ENCODE peak calls at places on chromosomes 2 and 18, in ten cellular contexts. Z, I, M, K, U, G, Y, O, J and R are unnamed samples.

GRCh38 chr2:151727593-151728552 is 6.4 kb downstream of the NEB start:
- DNase-seq in M (no peak), O (peak), I (no peak), G (no peak), Y (no peak), J (peak), K (no peak), Z (no peak), U (no peak), R (no peak)

GRCh38 chr18:79755496-79756142 is 42.1 kb upstream of the KCNG2 start:
- DNase-seq in U (no peak), Y (no peak), O (no peak), K (no peak), Z (no peak), G (no peak), M (no peak), J (no peak), I (no peak), R (no peak)

GRCh38 chr2:86492057-86492456 is 50.9 kb downstream of the KDM3A start:
- DNase-seq in U (no peak), K (no peak), G (no peak), I (no peak), Y (no peak), O (no peak), J (no peak), M (no peak), Z (no peak), R (peak)

GRCh38 chr2:159366538-159366937 is 80.0 kb upstream of the WDSUB1 start:
- DNase-seq in I (no peak), Z (no peak), K (no peak), Y (no peak), O (no peak), M (no peak), G (no peak), U (no peak), J (no peak), R (no peak)

GRCh38 chr18:58314284-58314683 is 270.3 kb downstream of the NEDD4L start:
- DNase-seq in U (peak), O (no peak), M (no peak), G (peak), I (peak), Z (peak), Y (peak), K (no peak), J (peak), R (peak)

GRCh38 chr2:104866883-104867350 is 13.0 kb downstream of the POU3F3 start:
- DNase-seq in Y (no peak), K (peak), O (no peak), J (no peak), M (peak), Z (no peak), U (no peak), I (no peak), G (no peak), R (no peak)

GRCh38 chr2:231563378-231563961 is 29.2 kb upstream of the TEX44 start:
- DNase-seq in M (peak), G (peak), K (peak), Z (peak), Y (peak), O (peak), I (peak), J (peak), U (peak), R (peak)

GRCh38 chr2:38149533-38149932 is 73.6 kb upstream of the CYP1B1 start:
- DNase-seq in M (no peak), Y (no peak), I (no peak), K (no peak), J (no peak), O (no peak), G (peak), U (no peak), Z (no peak), R (no peak)

GRCh38 chr2:100909571-100909970 is 89.6 kb downstream of the NPAS2 start:
- DNase-seq in J (no peak), Z (no peak), O (no peak), M (no peak), K (peak), Y (no peak), G (no peak), I (no peak), U (no peak), R (no peak)

GRCh38 chr2:228556707-228557106 is 375.2 kb upstream of the SPHKAP start:
- DNase-seq in O (no peak), J (no peak), K (no peak), G (no peak), I (peak), U (peak), M (no peak), Z (no peak), Y (no peak), R (peak)

GRCh38 chr18:46481048-46481846 is 175.8 kb downstream of the LOXHD1 start:
- DNase-seq in J (peak), Y (no peak), I (peak), M (peak), G (peak), O (peak), U (peak), Z (peak), K (peak), R (peak)

GRCh38 chr2:11539317-11540147 is 5.7 kb downstream of the GREB1 start:
- DNase-seq in Y (peak), K (peak), I (no peak), M (no peak), O (peak), J (no peak), Z (peak), U (no peak), G (no peak), R (peak)

GRCh38 chr2:231862071-231862470 is 64.1 kb downstream of the NPPC start:
- DNase-seq in O (no peak), U (no peak), G (no peak), J (no peak), M (no peak), Y (no peak), I (no peak), K (no peak), Z (no peak), R (no peak)

GRCh38 chr2:85248741-85249524 is 78.9 kb downstream of the TGOLN2 start:
- DNase-seq in G (peak), I (peak), O (no peak), M (no peak), Y (no peak), U (peak), Z (peak), J (peak), K (peak), R (peak)

GRCh38 chr18:32847719-32848118 is 74.9 kb upstream of the KLHL14 start:
- DNase-seq in G (peak), K (peak), Y (no peak), O (peak), M (peak), U (no peak), I (no peak), J (no peak), Z (peak), R (no peak)

GRCh38 chr2:222604749-222605515 is 51.0 kb downstream of the FARSB start:
- DNase-seq in K (no peak), G (no peak), Z (no peak), Y (no peak), U (no peak), J (no peak), O (no peak), M (no peak), I (no peak), R (no peak)

GRCh38 chr2:64862623-64863022 is 126.6 kb upstream of the SLC1A4 start:
- DNase-seq in O (no peak), U (no peak), I (no peak), K (no peak), J (no peak), Z (no peak), M (no peak), G (peak), Y (no peak), R (no peak)

GRCh38 chr18:6406075-6406909 is 8.4 kb downstream of the L3MBTL4 start:
- DNase-seq in M (no peak), Z (peak), Y (no peak), I (peak), J (no peak), K (no peak), U (peak), G (peak), O (no peak), R (peak)

GRCh38 chr2:135056790-135057189 is 4.7 kb downstream of the RAB3GAP1 start:
- DNase-seq in M (no peak), K (no peak), Z (peak), J (no peak), G (no peak), U (peak), Y (no peak), O (no peak), I (peak), R (no peak)

GRCh38 chr18:49359732-49360444 is 100.6 kb downstream of the DYM start:
- DNase-seq in J (peak), G (peak), Y (no peak), O (no peak), I (peak), U (peak), Z (no peak), M (no peak), K (no peak), R (peak)

GRCh38 chr2:51559026-51559425 is 527.1 kb upstream of the NRXN1 start:
- DNase-seq in G (no peak), Y (no peak), U (no peak), I (no peak), K (no peak), M (no peak), J (no peak), O (no peak), Z (no peak), R (no peak)

GRCh38 chr18:40565805-40566509 is 1389.1 kb upstream of the PIK3C3 start:
- DNase-seq in M (no peak), Z (no peak), O (no peak), G (no peak), K (no peak), U (no peak), I (no peak), J (no peak), Y (no peak), R (no peak)

GRCh38 chr2:113216891-113217454 is 43.2 kb downstream of the PSD4 start:
- DNase-seq in G (no peak), K (no peak), O (no peak), M (no peak), Y (no peak), J (no peak), I (no peak), Z (no peak), U (no peak), R (peak)

GRCh38 chr2:62596061-62596658 is 90.2 kb upstream of the TMEM17 start:
- DNase-seq in J (no peak), Y (peak), U (peak), M (no peak), G (no peak), K (no peak), I (peak), O (no peak), Z (no peak), R (peak)

GRCh38 chr2:45533771-45534170 is 77.3 kb downstream of the SRBD1 start:
- DNase-seq in O (no peak), Z (no peak), G (no peak), M (no peak), U (no peak), K (no peak), J (no peak), I (peak), Y (no peak), R (peak)

GRCh38 chr2:142682528-142682927 is 194.9 kb upstream of the KYNU start:
- DNase-seq in O (no peak), U (peak), Y (no peak), J (peak), Z (no peak), M (no peak), G (peak), K (no peak), I (peak), R (peak)

GRCh38 chr2:146652311-146652710 is 1192.5 kb upstream of the ACVR2A start:
- DNase-seq in K (no peak), U (no peak), Z (no peak), O (no peak), M (no peak), J (no peak), Y (no peak), G (peak), I (no peak), R (peak)

GRCh38 chr2:140747097-140747496 is 1383.7 kb downstream of the LRP1B start:
- DNase-seq in G (no peak), O (no peak), Z (peak), K (no peak), I (no peak), U (no peak), Y (no peak), M (no peak), J (no peak), R (no peak)

GRCh38 chr2:128615571-128615970 is 296.9 kb upstream of the HS6ST1 start:
- DNase-seq in U (no peak), O (no peak), K (no peak), I (no peak), Z (no peak), G (no peak), J (no peak), M (no peak), Y (no peak), R (no peak)

GRCh38 chr2:57490746-57491145 is 555.9 kb upstream of the VRK2 start:
- DNase-seq in G (no peak), O (no peak), J (no peak), Z (no peak), I (no peak), K (no peak), M (no peak), U (peak), Y (no peak), R (no peak)

GRCh38 chr2:134457353-134457752 is 203.5 kb downstream of the MGAT5 start:
- DNase-seq in I (no peak), O (no peak), M (no peak), J (no peak), K (no peak), Y (no peak), G (no peak), Z (no peak), U (no peak), R (no peak)

DNA sequence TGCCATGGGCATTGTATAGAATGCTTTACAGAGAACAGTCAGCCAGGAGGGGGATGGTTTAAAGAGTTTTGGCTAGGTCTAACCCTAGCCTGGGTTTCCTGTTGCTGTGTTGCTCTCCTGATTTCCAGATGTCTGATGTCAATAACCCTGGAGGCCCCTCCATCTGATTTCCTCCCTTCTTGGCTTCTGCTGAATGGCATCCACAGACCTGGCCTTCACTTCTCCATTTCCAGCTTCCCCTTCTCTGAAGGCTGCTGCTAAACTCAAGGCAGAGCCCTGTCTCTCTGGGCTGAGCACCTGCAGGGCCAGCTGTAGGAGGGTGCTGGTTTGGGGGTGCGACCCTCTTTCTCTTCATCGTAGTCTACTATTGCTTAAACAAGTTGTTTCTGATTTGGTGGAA is 153.4 kb downstream of the HRH4 start:
- DNase-seq in Z (no peak), U (no peak), J (no peak), K (no peak), O (no peak), G (no peak), Y (no peak), I (no peak), M (no peak), R (no peak)
- H3K4me3 ChIP-seq in Z (no peak), U (no peak), J (no peak), K (no peak), O (no peak), G (no peak), Y (no peak), I (no peak), M (no peak), R (no peak)

DNA sequence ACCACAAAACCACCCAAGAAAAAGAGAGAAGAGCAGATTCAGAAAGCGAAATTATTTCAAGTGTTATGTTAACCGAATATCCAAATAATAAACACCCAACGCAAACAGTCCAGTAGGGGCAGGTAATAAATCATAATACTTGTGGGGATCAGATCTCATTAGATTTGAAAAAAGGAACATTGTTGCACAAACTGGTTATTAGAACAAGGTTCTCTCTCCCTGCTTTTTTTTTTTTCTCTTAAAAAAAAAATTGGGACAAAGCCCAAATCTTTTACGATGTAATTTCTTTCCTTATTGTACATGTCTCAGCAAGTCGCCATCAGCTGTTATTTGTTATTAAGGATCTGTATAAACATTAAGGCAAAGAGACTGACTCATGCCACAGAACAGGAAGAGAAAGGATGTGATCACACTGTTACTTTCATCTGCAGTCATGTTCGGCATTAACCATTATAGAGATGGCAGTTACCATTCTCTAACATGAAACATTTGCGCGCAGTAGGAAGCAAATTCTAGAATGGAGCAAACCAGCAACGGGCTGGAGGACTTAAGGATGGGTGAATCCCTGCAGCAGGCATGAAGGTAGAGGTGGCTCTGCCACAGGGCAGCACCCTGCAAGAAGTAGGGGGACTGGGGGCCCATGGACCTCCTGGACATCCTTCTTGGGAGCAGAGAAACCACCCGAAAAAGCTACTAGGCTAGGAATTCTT is 42.0 kb downstream of the EPHA4 start:
- DNase-seq in M (no peak), U (peak), Y (no peak), G (peak), K (no peak), I (peak), O (no peak), J (peak), Z (no peak), R (peak)
- H3K4me3 ChIP-seq in M (no peak), U (no peak), Y (no peak), G (no peak), K (no peak), I (peak), O (no peak), J (no peak), Z (no peak), R (peak)

DNA sequence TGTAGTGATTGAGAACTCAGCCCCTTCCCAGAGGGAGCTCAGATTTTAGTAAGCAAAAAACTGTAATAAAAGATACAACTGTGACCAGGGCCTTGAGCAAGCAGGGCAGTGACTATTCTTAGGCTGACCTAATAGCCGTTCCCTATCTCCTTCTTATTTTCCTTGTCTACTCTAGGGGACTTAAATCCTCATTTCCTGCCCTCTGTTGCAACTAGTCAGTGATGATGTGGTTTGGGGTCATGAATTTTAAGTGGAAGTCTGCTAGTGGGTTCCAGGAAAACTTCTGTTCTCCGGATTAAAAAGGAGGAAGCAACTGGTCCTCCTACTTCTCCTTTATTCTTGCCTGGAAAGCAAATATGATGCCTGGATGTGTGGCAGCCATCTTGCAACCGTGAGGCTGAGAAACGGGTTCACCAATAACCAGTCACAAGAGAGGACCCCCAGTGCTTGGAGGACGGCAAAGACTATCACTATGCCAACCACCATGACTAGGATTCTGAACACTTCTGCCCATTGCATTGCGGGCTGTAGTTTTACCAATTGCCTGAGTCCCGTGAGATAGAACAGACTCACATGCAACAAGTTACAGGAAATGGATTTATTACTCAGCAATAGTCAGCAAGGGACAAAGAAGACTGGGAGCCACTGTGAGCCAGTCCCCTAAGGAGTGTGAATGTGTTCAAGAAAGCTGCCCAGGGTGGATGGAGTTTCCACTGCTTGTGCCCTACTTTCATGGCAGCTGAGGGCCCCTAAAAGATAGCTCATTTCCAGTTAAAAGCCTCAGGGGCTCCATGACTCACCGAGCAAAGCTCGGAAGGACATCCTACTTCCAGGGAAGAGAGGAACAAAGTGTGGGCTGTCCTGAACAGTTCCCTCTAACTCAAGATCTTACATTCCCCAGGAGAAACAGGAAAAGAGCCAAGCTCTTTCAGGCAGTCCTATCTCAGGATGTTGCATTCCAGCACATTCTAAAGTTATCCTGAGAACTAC is 54.2 kb downstream of the SLC4A3 start:
- DNase-seq in O (no peak), U (peak), Y (no peak), K (no peak), Z (no peak), J (no peak), M (no peak), I (peak), G (peak), R (peak)
- H3K4me3 ChIP-seq in O (no peak), U (no peak), Y (no peak), K (no peak), Z (no peak), J (no peak), M (no peak), I (no peak), G (no peak), R (no peak)

GRCh38 chr2:183034806-183035205 is 3.5 kb downstream of the NCKAP1 start:
- DNase-seq in I (peak), U (no peak), M (no peak), K (peak), G (peak), J (no peak), Y (no peak), O (no peak), Z (peak), R (peak)
- H3K4me3 ChIP-seq in I (peak), U (no peak), M (no peak), K (peak), G (no peak), J (no peak), Y (no peak), O (peak), Z (no peak), R (peak)

GRCh38 chr2:43556256-43556655 is 39.6 kb downstream of the THADA start:
- DNase-seq in J (no peak), M (no peak), K (no peak), G (no peak), I (no peak), U (no peak), O (no peak), Z (no peak), Y (no peak), R (no peak)

GRCh38 chr2:43559391-43560230 is 36.2 kb downstream of the THADA start:
- DNase-seq in I (no peak), M (no peak), G (no peak), O (no peak), Z (no peak), Y (no peak), U (no peak), K (no peak), J (no peak), R (no peak)

DNA sequence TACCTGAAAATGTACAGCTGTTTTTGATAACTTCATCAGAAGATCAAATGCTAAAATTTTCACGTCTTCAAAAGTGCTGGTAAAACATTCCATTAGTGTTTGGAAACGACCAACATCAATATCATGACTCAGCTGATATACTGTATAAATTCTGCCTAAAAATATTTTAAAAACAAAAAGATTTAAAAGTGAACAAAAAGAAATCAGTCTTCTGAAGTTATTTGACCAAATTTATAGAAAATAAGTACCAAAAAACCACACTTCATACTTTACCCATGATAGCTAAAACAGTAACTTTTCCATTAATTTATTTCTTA is 35.6 kb downstream of the THADA start:
- DNase-seq in G (no peak), U (no peak), Z (no peak), J (no peak), I (no peak), O (no peak), Y (no peak), K (no peak), M (no peak), R (no peak)
- H3K4me3 ChIP-seq in G (no peak), U (no peak), Z (no peak), J (no peak), I (no peak), O (no peak), Y (no peak), K (no peak), M (no peak), R (no peak)